ENCODE peak calls at places on chromosomes 6 and 20, in ten cellular contexts. One of them, this sample, is unnamed.

GRCh38 chr6:124487778-124488431 is 474.3 kb upstream of the RNF217 start:
- DNase-seq in dermis blood vessel endothelial cell: peak
- DNase-seq in HCT116: no peak
- DNase-seq in Kasumi-1: no peak
- DNase-seq in GM23338: no peak
- DNase-seq in activated T-cell treated with anti-CD3 and anti-CD28 coated beads for 1 hour: no peak
- DNase-seq in activated CD4-positive, alpha-beta memory T cell treated with anti-CD3 and anti-CD28 coated beads for 36 hours: no peak
- DNase-seq in iPS DF 6.9: no peak
- DNase-seq in adipocyte: no peak
- DNase-seq in memory B cell: no peak
- DNase-seq in this sample: no peak

GRCh38 chr20:43191143-43191542 is 1.4 kb upstream of the PTPRT start:
- DNase-seq in HCT116: no peak
- DNase-seq in memory B cell: no peak
- DNase-seq in GM23338: no peak
- DNase-seq in activated CD4-positive, alpha-beta memory T cell treated with anti-CD3 and anti-CD28 coated beads for 36 hours: no peak
- DNase-seq in adipocyte: no peak
- DNase-seq in dermis blood vessel endothelial cell: no peak
- DNase-seq in iPS DF 6.9: no peak
- DNase-seq in Kasumi-1: no peak
- DNase-seq in activated T-cell treated with anti-CD3 and anti-CD28 coated beads for 1 hour: no peak
- DNase-seq in this sample: no peak

GRCh38 chr20:63858393-63859165 is 2.7 kb upstream of the ABHD16B start:
- DNase-seq in activated CD4-positive, alpha-beta memory T cell treated with anti-CD3 and anti-CD28 coated beads for 36 hours: no peak
- DNase-seq in memory B cell: no peak
- DNase-seq in activated T-cell treated with anti-CD3 and anti-CD28 coated beads for 1 hour: no peak
- DNase-seq in adipocyte: no peak
- DNase-seq in GM23338: peak
- DNase-seq in iPS DF 6.9: no peak
- DNase-seq in dermis blood vessel endothelial cell: peak
- DNase-seq in HCT116: no peak
- DNase-seq in Kasumi-1: peak
- DNase-seq in this sample: peak

GRCh38 chr20:25553819-25554296 is 31.5 kb downstream of the NINL start:
- DNase-seq in Kasumi-1: no peak
- DNase-seq in activated T-cell treated with anti-CD3 and anti-CD28 coated beads for 1 hour: no peak
- DNase-seq in dermis blood vessel endothelial cell: peak
- DNase-seq in memory B cell: no peak
- DNase-seq in iPS DF 6.9: no peak
- DNase-seq in adipocyte: peak
- DNase-seq in GM23338: no peak
- DNase-seq in HCT116: no peak
- DNase-seq in activated CD4-positive, alpha-beta memory T cell treated with anti-CD3 and anti-CD28 coated beads for 36 hours: no peak
- DNase-seq in this sample: no peak

GRCh38 chr6:12169377-12169776 is 120.8 kb upstream of the EDN1 start:
- DNase-seq in activated T-cell treated with anti-CD3 and anti-CD28 coated beads for 1 hour: no peak
- DNase-seq in dermis blood vessel endothelial cell: no peak
- DNase-seq in HCT116: no peak
- DNase-seq in memory B cell: no peak
- DNase-seq in adipocyte: no peak
- DNase-seq in activated CD4-positive, alpha-beta memory T cell treated with anti-CD3 and anti-CD28 coated beads for 36 hours: no peak
- DNase-seq in Kasumi-1: no peak
- DNase-seq in GM23338: no peak
- DNase-seq in iPS DF 6.9: no peak
- DNase-seq in this sample: no peak

GRCh38 chr20:59779656-59780380 is 153.6 kb downstream of the SYCP2 start:
- DNase-seq in activated T-cell treated with anti-CD3 and anti-CD28 coated beads for 1 hour: no peak
- DNase-seq in adipocyte: no peak
- DNase-seq in dermis blood vessel endothelial cell: no peak
- DNase-seq in GM23338: no peak
- DNase-seq in Kasumi-1: no peak
- DNase-seq in activated CD4-positive, alpha-beta memory T cell treated with anti-CD3 and anti-CD28 coated beads for 36 hours: no peak
- DNase-seq in iPS DF 6.9: no peak
- DNase-seq in memory B cell: no peak
- DNase-seq in HCT116: no peak
- DNase-seq in this sample: no peak

GRCh38 chr6:19210849-19211590 is 626.1 kb upstream of the ID4 start:
- DNase-seq in GM23338: peak
- DNase-seq in adipocyte: no peak
- DNase-seq in iPS DF 6.9: peak
- DNase-seq in dermis blood vessel endothelial cell: no peak
- DNase-seq in activated CD4-positive, alpha-beta memory T cell treated with anti-CD3 and anti-CD28 coated beads for 36 hours: peak
- DNase-seq in memory B cell: no peak
- DNase-seq in activated T-cell treated with anti-CD3 and anti-CD28 coated beads for 1 hour: no peak
- DNase-seq in HCT116: no peak
- DNase-seq in Kasumi-1: no peak
- DNase-seq in this sample: peak

GRCh38 chr6:100257661-100258395 is 206.9 kb downstream of the SIM1 start:
- DNase-seq in Kasumi-1: peak
- DNase-seq in dermis blood vessel endothelial cell: peak
- DNase-seq in GM23338: peak
- DNase-seq in adipocyte: peak
- DNase-seq in activated CD4-positive, alpha-beta memory T cell treated with anti-CD3 and anti-CD28 coated beads for 36 hours: no peak
- DNase-seq in memory B cell: no peak
- DNase-seq in HCT116: peak
- DNase-seq in activated T-cell treated with anti-CD3 and anti-CD28 coated beads for 1 hour: no peak
- DNase-seq in iPS DF 6.9: no peak
- DNase-seq in this sample: peak

GRCh38 chr20:23061713-23062561 is 12.5 kb upstream of the THBD start:
- DNase-seq in HCT116: no peak
- DNase-seq in activated CD4-positive, alpha-beta memory T cell treated with anti-CD3 and anti-CD28 coated beads for 36 hours: no peak
- DNase-seq in memory B cell: no peak
- DNase-seq in GM23338: peak
- DNase-seq in adipocyte: peak
- DNase-seq in Kasumi-1: peak
- DNase-seq in iPS DF 6.9: no peak
- DNase-seq in activated T-cell treated with anti-CD3 and anti-CD28 coated beads for 1 hour: no peak
- DNase-seq in dermis blood vessel endothelial cell: peak
- DNase-seq in this sample: peak

GRCh38 chr6:170172825-170173231 is 118.0 kb downstream of the DLL1 start:
- DNase-seq in activated T-cell treated with anti-CD3 and anti-CD28 coated beads for 1 hour: no peak
- DNase-seq in adipocyte: no peak
- DNase-seq in GM23338: no peak
- DNase-seq in HCT116: no peak
- DNase-seq in activated CD4-positive, alpha-beta memory T cell treated with anti-CD3 and anti-CD28 coated beads for 36 hours: no peak
- DNase-seq in Kasumi-1: no peak
- DNase-seq in memory B cell: no peak
- DNase-seq in iPS DF 6.9: no peak
- DNase-seq in dermis blood vessel endothelial cell: no peak
- DNase-seq in this sample: no peak

GRCh38 chr6:71080793-71081192 is 123.9 kb upstream of the B3GAT2 start:
- DNase-seq in activated CD4-positive, alpha-beta memory T cell treated with anti-CD3 and anti-CD28 coated beads for 36 hours: no peak
- DNase-seq in adipocyte: no peak
- DNase-seq in memory B cell: no peak
- DNase-seq in dermis blood vessel endothelial cell: no peak
- DNase-seq in GM23338: no peak
- DNase-seq in activated T-cell treated with anti-CD3 and anti-CD28 coated beads for 1 hour: no peak
- DNase-seq in Kasumi-1: no peak
- DNase-seq in iPS DF 6.9: no peak
- DNase-seq in HCT116: no peak
- DNase-seq in this sample: no peak

GRCh38 chr6:170374571-170375444 is 68.2 kb downstream of the FAM120B start:
- DNase-seq in activated CD4-positive, alpha-beta memory T cell treated with anti-CD3 and anti-CD28 coated beads for 36 hours: no peak
- DNase-seq in GM23338: no peak
- DNase-seq in HCT116: no peak
- DNase-seq in memory B cell: no peak
- DNase-seq in iPS DF 6.9: no peak
- DNase-seq in adipocyte: no peak
- DNase-seq in activated T-cell treated with anti-CD3 and anti-CD28 coated beads for 1 hour: no peak
- DNase-seq in dermis blood vessel endothelial cell: no peak
- DNase-seq in Kasumi-1: no peak
- DNase-seq in this sample: peak

GRCh38 chr6:131721161-131721560 is 10.3 kb upstream of the CTAGE9 start:
- DNase-seq in dermis blood vessel endothelial cell: no peak
- DNase-seq in HCT116: no peak
- DNase-seq in Kasumi-1: no peak
- DNase-seq in adipocyte: no peak
- DNase-seq in memory B cell: no peak
- DNase-seq in GM23338: no peak
- DNase-seq in activated CD4-positive, alpha-beta memory T cell treated with anti-CD3 and anti-CD28 coated beads for 36 hours: no peak
- DNase-seq in activated T-cell treated with anti-CD3 and anti-CD28 coated beads for 1 hour: no peak
- DNase-seq in iPS DF 6.9: no peak
- DNase-seq in this sample: no peak

GRCh38 chr6:166760288-166760687 is 133.2 kb upstream of the RPS6KA2 start:
- DNase-seq in dermis blood vessel endothelial cell: no peak
- DNase-seq in GM23338: no peak
- DNase-seq in HCT116: no peak
- DNase-seq in Kasumi-1: no peak
- DNase-seq in iPS DF 6.9: no peak
- DNase-seq in memory B cell: no peak
- DNase-seq in activated T-cell treated with anti-CD3 and anti-CD28 coated beads for 1 hour: peak
- DNase-seq in activated CD4-positive, alpha-beta memory T cell treated with anti-CD3 and anti-CD28 coated beads for 36 hours: peak
- DNase-seq in adipocyte: no peak
- DNase-seq in this sample: no peak

GRCh38 chr6:71310261-71310660 is 21.6 kb downstream of the OGFRL1 start:
- DNase-seq in dermis blood vessel endothelial cell: no peak
- DNase-seq in GM23338: no peak
- DNase-seq in activated CD4-positive, alpha-beta memory T cell treated with anti-CD3 and anti-CD28 coated beads for 36 hours: no peak
- DNase-seq in Kasumi-1: no peak
- DNase-seq in adipocyte: no peak
- DNase-seq in memory B cell: no peak
- DNase-seq in activated T-cell treated with anti-CD3 and anti-CD28 coated beads for 1 hour: no peak
- DNase-seq in iPS DF 6.9: no peak
- DNase-seq in HCT116: no peak
- DNase-seq in this sample: no peak

GRCh38 chr20:58692579-58693225 is at the start of gene NPEPL1:
- DNase-seq in HCT116: peak
- DNase-seq in activated CD4-positive, alpha-beta memory T cell treated with anti-CD3 and anti-CD28 coated beads for 36 hours: peak
- DNase-seq in GM23338: peak
- DNase-seq in activated T-cell treated with anti-CD3 and anti-CD28 coated beads for 1 hour: peak
- DNase-seq in memory B cell: peak
- DNase-seq in dermis blood vessel endothelial cell: peak
- DNase-seq in Kasumi-1: peak
- DNase-seq in adipocyte: peak
- DNase-seq in iPS DF 6.9: peak
- DNase-seq in this sample: peak

GRCh38 chr6:37319856-37320255 is 33.9 kb upstream of the RNF8 start:
- DNase-seq in activated T-cell treated with anti-CD3 and anti-CD28 coated beads for 1 hour: no peak
- DNase-seq in activated CD4-positive, alpha-beta memory T cell treated with anti-CD3 and anti-CD28 coated beads for 36 hours: no peak
- DNase-seq in adipocyte: peak
- DNase-seq in GM23338: no peak
- DNase-seq in HCT116: no peak
- DNase-seq in memory B cell: no peak
- DNase-seq in iPS DF 6.9: no peak
- DNase-seq in Kasumi-1: peak
- DNase-seq in dermis blood vessel endothelial cell: no peak
- DNase-seq in this sample: no peak

GRCh38 chr6:797479-798077 is 104.6 kb upstream of the EXOC2 start:
- DNase-seq in iPS DF 6.9: no peak
- DNase-seq in dermis blood vessel endothelial cell: peak
- DNase-seq in GM23338: peak
- DNase-seq in HCT116: peak
- DNase-seq in Kasumi-1: peak
- DNase-seq in activated CD4-positive, alpha-beta memory T cell treated with anti-CD3 and anti-CD28 coated beads for 36 hours: peak
- DNase-seq in memory B cell: peak
- DNase-seq in activated T-cell treated with anti-CD3 and anti-CD28 coated beads for 1 hour: peak
- DNase-seq in adipocyte: peak
- DNase-seq in this sample: peak

GRCh38 chr6:24520929-24521546 is 26.3 kb downstream of the ALDH5A1 start:
- DNase-seq in dermis blood vessel endothelial cell: peak
- DNase-seq in memory B cell: peak
- DNase-seq in adipocyte: peak
- DNase-seq in GM23338: peak
- DNase-seq in iPS DF 6.9: peak
- DNase-seq in activated CD4-positive, alpha-beta memory T cell treated with anti-CD3 and anti-CD28 coated beads for 36 hours: peak
- DNase-seq in Kasumi-1: peak
- DNase-seq in activated T-cell treated with anti-CD3 and anti-CD28 coated beads for 1 hour: peak
- DNase-seq in HCT116: peak
- DNase-seq in this sample: peak

GRCh38 chr20:48126227-48126740 is 341.0 kb upstream of the SULF2 start:
- DNase-seq in memory B cell: no peak
- DNase-seq in HCT116: no peak
- DNase-seq in activated CD4-positive, alpha-beta memory T cell treated with anti-CD3 and anti-CD28 coated beads for 36 hours: no peak
- DNase-seq in adipocyte: no peak
- DNase-seq in GM23338: no peak
- DNase-seq in dermis blood vessel endothelial cell: no peak
- DNase-seq in iPS DF 6.9: no peak
- DNase-seq in Kasumi-1: no peak
- DNase-seq in activated T-cell treated with anti-CD3 and anti-CD28 coated beads for 1 hour: no peak
- DNase-seq in this sample: peak

GRCh38 chr6:139135578-139136545 is 982 bp downstream of the HECA start:
- DNase-seq in Kasumi-1: peak
- DNase-seq in GM23338: peak
- DNase-seq in memory B cell: peak
- DNase-seq in dermis blood vessel endothelial cell: peak
- DNase-seq in activated T-cell treated with anti-CD3 and anti-CD28 coated beads for 1 hour: peak
- DNase-seq in adipocyte: peak
- DNase-seq in iPS DF 6.9: no peak
- DNase-seq in HCT116: no peak
- DNase-seq in activated CD4-positive, alpha-beta memory T cell treated with anti-CD3 and anti-CD28 coated beads for 36 hours: peak
- DNase-seq in this sample: peak

GRCh38 chr6:108417027-108417426 is 122.2 kb downstream of the AFG1L start:
- DNase-seq in activated T-cell treated with anti-CD3 and anti-CD28 coated beads for 1 hour: no peak
- DNase-seq in GM23338: no peak
- DNase-seq in dermis blood vessel endothelial cell: no peak
- DNase-seq in Kasumi-1: no peak
- DNase-seq in activated CD4-positive, alpha-beta memory T cell treated with anti-CD3 and anti-CD28 coated beads for 36 hours: no peak
- DNase-seq in HCT116: no peak
- DNase-seq in memory B cell: no peak
- DNase-seq in adipocyte: no peak
- DNase-seq in iPS DF 6.9: no peak
- DNase-seq in this sample: peak

GRCh38 chr6:148027201-148027600 is 315.4 kb upstream of the SASH1 start:
- DNase-seq in Kasumi-1: no peak
- DNase-seq in dermis blood vessel endothelial cell: no peak
- DNase-seq in adipocyte: no peak
- DNase-seq in activated CD4-positive, alpha-beta memory T cell treated with anti-CD3 and anti-CD28 coated beads for 36 hours: no peak
- DNase-seq in activated T-cell treated with anti-CD3 and anti-CD28 coated beads for 1 hour: no peak
- DNase-seq in memory B cell: no peak
- DNase-seq in HCT116: no peak
- DNase-seq in iPS DF 6.9: no peak
- DNase-seq in GM23338: no peak
- DNase-seq in this sample: no peak

GRCh38 chr20:17557675-17558006 is 12.2 kb upstream of the DSTN start:
- DNase-seq in memory B cell: no peak
- DNase-seq in Kasumi-1: no peak
- DNase-seq in adipocyte: peak
- DNase-seq in dermis blood vessel endothelial cell: peak
- DNase-seq in GM23338: no peak
- DNase-seq in iPS DF 6.9: no peak
- DNase-seq in HCT116: peak
- DNase-seq in activated T-cell treated with anti-CD3 and anti-CD28 coated beads for 1 hour: no peak
- DNase-seq in activated CD4-positive, alpha-beta memory T cell treated with anti-CD3 and anti-CD28 coated beads for 36 hours: no peak
- DNase-seq in this sample: no peak

GRCh38 chr6:145070791-145071190 is 664.5 kb downstream of the EPM2A start:
- DNase-seq in dermis blood vessel endothelial cell: no peak
- DNase-seq in activated CD4-positive, alpha-beta memory T cell treated with anti-CD3 and anti-CD28 coated beads for 36 hours: no peak
- DNase-seq in memory B cell: no peak
- DNase-seq in GM23338: no peak
- DNase-seq in HCT116: no peak
- DNase-seq in adipocyte: peak
- DNase-seq in Kasumi-1: no peak
- DNase-seq in activated T-cell treated with anti-CD3 and anti-CD28 coated beads for 1 hour: no peak
- DNase-seq in iPS DF 6.9: no peak
- DNase-seq in this sample: no peak

This sample was measured in NB4.